ENCODE peak calls at places on chromosomes 11 and 22, in seven cellular contexts. H is NCI-H1105 treated with DMSO at 0.1 percent for 48 hours; F is hepatic stellate cell; W is NCI-H1417; C is activated CD8-positive, alpha-beta T cell treated with anti-CD3 and anti-CD28 coated beads for 36 hours; J is caudate nucleus; M is T-cell. Y is an unnamed sample.

GRCh38 chr11:10375280-10376048 is 70.6 kb downstream of the ADM start:
- DNase-seq in H (no peak), F (no peak), W (no peak), C (no peak), J (no peak), M (no peak), Y (no peak)

GRCh38 chr11:44564198-44564597 is 1.3 kb upstream of the CD82 start:
- DNase-seq in H (peak), F (no peak), W (no peak), C (peak), J (no peak), M (no peak), Y (no peak)

GRCh38 chr11:80007616-80008015 is 566.8 kb upstream of the TENM4 start:
- DNase-seq in H (no peak), F (no peak), W (no peak), C (no peak), J (no peak), M (no peak), Y (no peak)

GRCh38 chr11:76577199-76577920 is 93.2 kb downstream of the LRRC32 start:
- DNase-seq in H (no peak), F (peak), W (peak), C (no peak), J (no peak), M (no peak), Y (no peak)

GRCh38 chr11:11849127-11849746 is 7.5 kb downstream of the USP47 start:
- DNase-seq in H (peak), F (no peak), W (peak), C (peak), J (no peak), M (no peak), Y (peak)

GRCh38 chr22:21758056-21758455 is 22.5 kb upstream of the YPEL1 start:
- DNase-seq in H (no peak), F (no peak), W (no peak), C (no peak), J (no peak), M (no peak), Y (no peak)

GRCh38 chr22:31944700-31945477 is 554 bp downstream of the YWHAH start:
- DNase-seq in H (no peak), F (peak), W (no peak), C (peak), J (peak), M (no peak), Y (peak)

GRCh38 chr11:2771758-2772466 is 72.1 kb upstream of the KCNQ1OT1 start:
- DNase-seq in H (peak), F (no peak), W (no peak), C (no peak), J (no peak), M (no peak), Y (no peak)

GRCh38 chr11:1763796-1764661 is at the start of gene CTSD:
- DNase-seq in H (peak), F (peak), W (peak), C (peak), J (peak), M (peak), Y (peak)

GRCh38 chr11:115990004-115990447 is 485.8 kb upstream of the CADM1 start:
- DNase-seq in H (no peak), F (no peak), W (no peak), C (peak), J (no peak), M (no peak), Y (no peak)

GRCh38 chr22:43554694-43555365 is 143.0 kb downstream of the MPPED1 start:
- DNase-seq in H (no peak), F (no peak), W (no peak), C (no peak), J (no peak), M (no peak), Y (no peak)